ENCODE peak calls at places on chromosomes 7 and 10, in seven cellular contexts. O is cardiac fibroblast; Y is CD8-positive, alpha-beta T cell; A is lower leg skin; Q is cardiac muscle cell; N is fibroblast of lung; G is bronchial epithelial cell. C is an unnamed sample.

GRCh38 chr7:84744388-84744787 is 442.5 kb downstream of the SEMA3D start:
- DNase-seq in N (peak), A (no peak), O (peak), G (no peak), Y (no peak), Q (no peak), C (no peak)

GRCh38 chr10:46220872-46221538 is 65.8 kb upstream of the ANTXRL start:
- DNase-seq in Y (no peak), A (peak), O (no peak), Q (no peak), G (no peak), N (no peak), C (no peak)

GRCh38 chr10:47255033-47255813 is 44.8 kb upstream of the GDF10 start:
- DNase-seq in G (no peak), N (no peak), O (no peak), Q (no peak), Y (no peak), A (no peak), C (no peak)

GRCh38 chr10:28530751-28531150 is 2.2 kb upstream of the WAC start:
- DNase-seq in O (peak), N (no peak), Y (no peak), A (no peak), Q (no peak), G (no peak), C (no peak)

GRCh38 chr10:60644436-60645130 is 133.7 kb upstream of the CDK1 start:
- DNase-seq in G (no peak), A (no peak), Y (no peak), Q (no peak), O (no peak), N (no peak), C (no peak)

GRCh38 chr10:123897146-123897545 is 5.5 kb upstream of the CPXM2 start:
- DNase-seq in Y (no peak), G (no peak), O (no peak), N (no peak), Q (no peak), A (peak), C (no peak)

GRCh38 chr10:86149264-86149663 is 217.3 kb downstream of the GRID1 start:
- DNase-seq in G (no peak), Q (no peak), A (no peak), Y (no peak), N (no peak), O (no peak), C (no peak)

GRCh38 chr10:18340496-18341051 is 200.3 kb downstream of the CACNB2 start:
- DNase-seq in O (peak), Q (peak), G (no peak), Y (no peak), N (peak), A (no peak), C (no peak)

GRCh38 chr10:106765355-106765754 is 399.2 kb downstream of the SORCS1 start:
- DNase-seq in Q (no peak), G (no peak), N (no peak), O (no peak), Y (no peak), A (no peak), C (no peak)

GRCh38 chr10:86600296-86600695 is 54.1 kb upstream of the OPN4 start:
- DNase-seq in G (no peak), N (no peak), A (no peak), O (no peak), Q (no peak), Y (no peak), C (no peak)

DNA sequence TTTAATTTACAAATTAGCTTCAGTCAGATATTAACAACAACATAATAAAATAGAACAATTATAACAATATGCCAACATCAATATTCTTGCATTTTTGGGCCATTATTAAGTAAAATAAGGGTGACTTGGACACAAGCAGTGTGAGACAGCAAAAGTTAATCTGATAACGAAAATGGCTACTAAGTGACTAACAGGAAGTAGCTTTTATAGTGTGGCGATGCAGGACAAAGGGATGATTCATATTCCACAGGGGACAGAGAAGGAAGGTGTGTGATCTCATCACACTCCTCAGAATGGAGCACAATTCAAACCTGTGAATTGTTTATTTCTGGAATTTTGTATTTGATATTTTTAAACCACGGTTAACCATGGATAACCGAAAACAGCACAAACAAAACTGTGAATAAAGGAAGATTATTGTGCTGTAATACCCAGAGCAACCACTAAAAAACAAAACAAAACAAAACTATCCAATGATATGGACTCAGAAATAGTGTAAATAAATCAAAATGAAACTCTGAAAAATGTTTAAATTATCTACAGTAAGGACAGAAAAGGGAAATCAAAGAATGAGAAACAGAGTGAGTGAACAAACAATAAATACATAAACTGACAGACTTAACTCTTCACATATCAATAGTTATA is 66.9 kb upstream of the TFEC start:
- DNase-seq in O (peak), A (no peak), Y (no peak), Q (peak), G (peak), N (peak), C (no peak)
- TF ChIP-seq CTCF in O (peak), A (no peak), Y (no peak), Q (peak), G (no peak), N (no peak), C (no peak)

GRCh38 chr7:194996-195829 is 2.8 kb downstream of the FAM20C start:
- DNase-seq in G (no peak), O (peak), Y (no peak), N (peak), A (no peak), Q (peak), C (no peak)
- H3K4me3 ChIP-seq in G (no peak), O (peak), Y (no peak), N (peak), A (no peak), Q (no peak), C (peak)

GRCh38 chr7:31059551-31059950 is 7.4 kb downstream of the ADCYAP1R1 start:
- DNase-seq in Y (no peak), A (no peak), Q (no peak), G (no peak), O (no peak), N (no peak), C (no peak)
- TF ChIP-seq CTCF in Y (no peak), A (no peak), Q (no peak), G (no peak), O (no peak), N (no peak), C (no peak)

DNA sequence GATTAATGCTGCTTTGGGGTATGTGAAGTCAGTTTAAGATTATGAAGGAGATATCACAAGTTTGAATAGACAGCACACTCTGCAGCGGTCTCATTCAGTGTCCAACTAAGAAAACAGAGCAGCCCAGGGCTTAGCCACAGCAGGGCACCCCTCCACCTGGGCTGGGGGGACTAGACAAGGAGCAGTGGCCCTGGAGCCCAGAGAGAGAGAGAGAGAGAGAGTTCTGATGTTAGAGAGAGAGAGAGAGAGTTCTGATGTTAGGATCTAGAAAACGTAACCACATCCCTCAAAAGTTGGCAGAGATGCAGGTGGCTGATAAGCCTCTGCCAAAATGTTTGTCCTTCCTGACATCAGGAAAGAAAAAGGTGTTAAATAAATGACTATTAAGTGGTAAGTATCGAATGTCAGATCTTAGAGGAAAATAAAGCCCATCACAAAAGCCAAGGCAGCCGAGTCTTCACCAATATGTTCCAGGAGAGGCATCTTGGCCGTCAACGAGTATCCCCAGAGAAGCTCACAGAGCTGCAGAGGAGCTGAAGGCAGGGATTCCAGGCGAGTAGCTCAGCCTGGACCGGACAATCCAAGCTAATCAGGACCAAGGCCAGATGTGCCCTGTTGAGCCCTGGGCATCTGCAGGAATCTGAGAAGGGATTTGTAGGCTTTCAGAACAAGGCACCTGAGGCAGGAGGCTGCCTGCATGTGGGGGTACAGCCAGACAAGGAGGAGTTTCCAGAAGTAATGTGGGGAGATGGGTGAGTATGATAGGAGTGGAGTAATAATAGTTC is 150.1 kb upstream of the TCF7L2 start:
- DNase-seq in G (no peak), Y (no peak), N (no peak), Q (no peak), O (no peak), A (peak), C (no peak)
- H3K4me3 ChIP-seq in G (no peak), Y (no peak), N (no peak), Q (no peak), O (no peak), A (no peak), C (no peak)

GRCh38 chr7:111846900-111847299 is 284.6 kb upstream of the IMMP2L start:
- DNase-seq in N (no peak), G (no peak), Q (no peak), Y (no peak), A (no peak), O (no peak), C (no peak)

GRCh38 chr7:111842489-111842888 is 280.2 kb upstream of the IMMP2L start:
- DNase-seq in Q (no peak), A (no peak), G (no peak), Y (no peak), N (no peak), O (no peak), C (no peak)

GRCh38 chr7:111844904-111845662 is 282.8 kb upstream of the IMMP2L start:
- DNase-seq in O (no peak), N (no peak), Y (no peak), G (no peak), A (no peak), Q (no peak), C (no peak)

GRCh38 chr7:111841596-111842209 is 279.4 kb upstream of the IMMP2L start:
- DNase-seq in N (no peak), O (no peak), Y (no peak), Q (no peak), G (no peak), A (no peak), C (no peak)

DNA sequence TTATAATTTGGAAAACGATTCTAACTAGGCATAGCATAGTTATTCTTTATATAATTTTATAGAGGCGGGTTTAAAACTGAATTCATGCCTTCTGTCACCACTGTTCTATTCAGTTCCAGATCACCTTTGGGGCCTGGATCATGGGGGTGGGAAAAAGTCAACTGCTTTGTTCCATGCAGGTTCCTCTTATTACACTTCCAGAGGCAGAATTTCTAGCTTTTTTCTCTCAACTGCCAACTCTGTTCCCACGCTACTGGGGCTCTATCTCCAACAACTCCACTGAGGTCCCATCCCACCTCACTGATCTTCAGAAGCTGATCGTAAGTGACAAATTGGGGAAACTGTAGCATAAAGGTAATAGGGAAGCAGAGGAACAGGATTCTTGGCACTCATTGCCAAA is 283.6 kb upstream of the IMMP2L start:
- DNase-seq in G (no peak), A (no peak), Y (no peak), N (no peak), O (no peak), Q (no peak), C (no peak)
- TF ChIP-seq CTCF in G (no peak), A (no peak), Y (no peak), N (no peak), O (no peak), Q (no peak), C (no peak)

DNA sequence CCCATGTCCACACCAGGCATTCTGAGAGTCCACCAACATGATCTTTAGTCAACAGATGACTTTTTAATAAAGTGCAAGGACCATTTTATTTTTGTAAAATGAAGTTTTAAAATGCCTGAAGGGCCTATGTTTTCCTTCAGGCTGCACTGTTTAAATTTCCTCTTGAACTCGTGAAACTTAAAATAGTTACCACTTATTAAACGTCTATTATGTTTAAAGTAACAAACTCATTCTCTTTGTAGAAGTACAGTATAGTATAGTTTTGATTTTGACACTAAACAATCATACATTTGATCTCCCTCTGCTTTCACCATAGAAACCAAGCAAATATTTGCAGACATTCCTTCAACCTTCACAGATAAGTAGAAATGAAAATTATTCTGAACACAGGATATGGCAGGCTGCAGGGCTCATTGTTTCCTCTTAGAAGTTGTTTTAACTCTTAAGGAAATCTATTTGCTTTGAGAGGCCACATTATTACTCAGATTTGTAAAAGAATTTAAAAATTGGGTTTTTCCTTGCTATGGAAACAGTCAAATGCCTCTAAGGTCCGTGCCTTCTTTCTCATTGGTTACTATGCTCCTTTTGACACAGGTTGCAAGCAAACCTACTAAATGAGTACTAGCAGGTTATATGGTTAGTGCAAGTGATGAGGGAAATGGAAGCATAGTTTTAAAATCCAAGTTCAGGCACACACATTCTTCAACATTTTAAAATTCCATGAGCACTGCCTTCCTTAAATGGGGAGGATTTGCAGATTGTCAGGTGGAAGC is 92.8 kb upstream of the FAM133B start:
- DNase-seq in N (peak), O (peak), A (no peak), G (no peak), Y (no peak), Q (peak), C (no peak)
- H3K4me3 ChIP-seq in N (no peak), O (no peak), A (no peak), G (no peak), Y (no peak), Q (no peak), C (no peak)

GRCh38 chr10:70268376-70268775 is 15.4 kb downstream of the NPFFR1 start:
- DNase-seq in O (no peak), A (peak), Q (no peak), Y (no peak), G (no peak), N (no peak), C (no peak)

GRCh38 chr10:70266056-70266455 is 17.7 kb downstream of the NPFFR1 start:
- DNase-seq in O (no peak), A (peak), G (no peak), Q (no peak), Y (no peak), N (no peak), C (no peak)

GRCh38 chr10:70265032-70265689 is 18.6 kb downstream of the NPFFR1 start:
- DNase-seq in G (peak), O (no peak), A (peak), Q (no peak), N (no peak), Y (no peak), C (no peak)

GRCh38 chr10:70266701-70267100 is 17.1 kb downstream of the NPFFR1 start:
- DNase-seq in O (no peak), Y (no peak), G (peak), Q (no peak), N (no peak), A (peak), C (no peak)

GRCh38 chr10:70267161-70267933 is 16.5 kb downstream of the NPFFR1 start:
- DNase-seq in O (peak), G (peak), A (no peak), N (peak), Y (no peak), Q (peak), C (no peak)
- TF ChIP-seq CTCF in O (peak), G (no peak), A (no peak), N (peak), Y (no peak), Q (peak), C (no peak)

DNA sequence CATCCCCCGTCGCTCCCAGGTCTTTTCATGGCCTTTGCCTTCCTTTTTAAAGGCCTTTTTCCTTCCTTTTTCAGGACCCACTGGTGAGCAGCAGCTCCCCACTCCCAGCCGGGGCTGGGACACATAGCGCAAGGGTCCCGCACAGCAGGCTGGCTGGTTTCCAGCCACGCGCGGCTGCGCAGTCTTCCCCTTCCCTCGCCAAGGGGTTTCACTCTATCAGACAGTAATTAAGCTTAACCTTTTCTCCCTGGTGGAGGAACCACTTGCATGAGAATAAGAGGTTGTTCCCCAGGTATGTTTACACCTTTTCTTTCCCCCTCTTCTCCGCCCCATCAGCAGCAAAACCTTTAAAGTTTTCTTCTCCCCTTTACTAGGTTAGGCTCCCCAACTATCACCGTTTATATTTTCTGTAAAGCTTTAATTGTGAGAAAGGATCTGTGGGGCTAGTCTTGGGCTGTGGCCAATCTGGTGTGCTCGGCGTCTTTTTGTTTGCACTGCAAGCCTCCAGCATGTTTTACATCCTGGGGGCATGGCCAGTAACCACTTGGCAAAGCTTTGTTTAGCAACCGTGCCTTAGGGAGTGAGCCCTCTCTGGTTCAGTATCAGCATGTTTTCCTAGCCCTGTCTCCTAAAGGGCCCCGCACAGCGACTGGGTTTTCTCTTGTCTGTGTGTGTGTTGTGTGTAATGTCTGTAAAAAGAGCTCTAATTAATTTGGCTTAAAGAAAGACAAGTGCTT is 219.6 kb downstream of the PHF14 start:
- DNase-seq in G (peak), A (no peak), O (peak), Q (peak), Y (no peak), N (peak), C (no peak)
- H3K4me3 ChIP-seq in G (no peak), A (no peak), O (peak), Q (peak), Y (no peak), N (peak), C (peak)

GRCh38 chr7:131074043-131074442 is 253.6 kb upstream of the MKLN1 start:
- DNase-seq in Q (no peak), N (no peak), Y (no peak), G (no peak), A (no peak), O (no peak), C (no peak)

GRCh38 chr7:131074585-131074984 is 253.1 kb upstream of the MKLN1 start:
- DNase-seq in N (no peak), A (no peak), Y (no peak), Q (no peak), O (no peak), G (no peak), C (no peak)

GRCh38 chr7:131068604-131069021 is 259.1 kb upstream of the MKLN1 start:
- DNase-seq in Q (peak), O (peak), A (no peak), N (peak), G (peak), Y (no peak), C (no peak)

GRCh38 chr7:131072505-131073091 is 255.1 kb upstream of the MKLN1 start:
- DNase-seq in Y (no peak), Q (peak), O (peak), A (no peak), N (peak), G (peak), C (no peak)

GRCh38 chr7:131071786-131072504 is 255.7 kb upstream of the MKLN1 start:
- DNase-seq in O (peak), A (no peak), Y (no peak), Q (peak), N (peak), G (peak), C (no peak)
- TF ChIP-seq CTCF in O (peak), A (no peak), Y (peak), Q (peak), N (peak), G (peak), C (peak)

GRCh38 chr7:1121476-1121875 is 33.6 kb downstream of the GPER1 start:
- DNase-seq in A (no peak), N (no peak), G (no peak), Q (no peak), Y (no peak), O (no peak), C (no peak)
- H3K4me3 ChIP-seq in A (no peak), N (no peak), G (no peak), Q (no peak), Y (no peak), O (no peak), C (no peak)

C was measured in thoracic aorta.